ENCODE peak calls at places on chromosomes 1 and 21, in six cellular contexts. F is HTR-8/SVneo, M is NCI-H1694 treated with DMSO at 0.1 percent for 48 hours, R is foreskin fibroblast, Q is HFF-Myc, X is HFFc6. U is an unnamed sample.

GRCh38 chr1:15246960-15247614 is at the start of gene FHAD1:
- DNase-seq in F (peak), M (no peak), R (peak), Q (no peak), X (peak), U (no peak)

GRCh38 chr1:175157200-175157599 is 35.4 kb downstream of the KIAA0040 start:
- DNase-seq in F (no peak), M (no peak), R (no peak), Q (no peak), X (no peak), U (no peak)

GRCh38 chr1:115280073-115280472 is 58.0 kb downstream of the NGF start:
- DNase-seq in F (no peak), M (no peak), R (peak), Q (peak), X (peak), U (no peak)

GRCh38 chr1:225498539-225499135 is 70.8 kb upstream of the LBR start:
- DNase-seq in F (no peak), M (no peak), R (peak), Q (no peak), X (no peak), U (no peak)

GRCh38 chr1:238647877-238648276 is 738.5 kb upstream of the CHRM3 start:
- DNase-seq in F (peak), M (no peak), R (peak), Q (peak), X (peak), U (no peak)

GRCh38 chr1:145949219-145949618 is 8.6 kb downstream of the LIX1L start:
- DNase-seq in F (no peak), M (no peak), R (peak), Q (no peak), X (no peak), U (no peak)

GRCh38 chr1:182616130-182617074 is 12.2 kb upstream of the RGS16 start:
- DNase-seq in F (no peak), M (peak), R (no peak), Q (no peak), X (no peak), U (peak)

GRCh38 chr1:228944241-228944741 is 209.0 kb downstream of the RHOU start:
- DNase-seq in F (no peak), M (no peak), R (no peak), Q (no peak), X (no peak), U (no peak)

GRCh38 chr1:39189592-39190041 is 14.9 kb upstream of the MACF1 start:
- DNase-seq in F (no peak), M (no peak), R (no peak), Q (no peak), X (peak), U (no peak)

GRCh38 chr1:30192969-30193630 is 530.3 kb downstream of the MATN1 start:
- DNase-seq in F (no peak), M (no peak), R (no peak), Q (no peak), X (no peak), U (no peak)

GRCh38 chr1:164660415-164661174 is 101.6 kb downstream of the PBX1 start:
- DNase-seq in F (no peak), M (peak), R (no peak), Q (no peak), X (peak), U (no peak)

GRCh38 chr1:20551945-20552727 is at the start of gene FAM43B:
- DNase-seq in F (peak), M (peak), R (no peak), Q (no peak), X (no peak), U (no peak)

GRCh38 chr21:33230518-33231324 is 983 bp downstream of the IFNAR2 start:
- DNase-seq in F (peak), M (no peak), R (peak), Q (no peak), X (peak), U (peak)

U was measured in substantia nigra.